ENCODE peak calls at places on chromosomes 16 and 17, in six cellular contexts. B is pancreas; W is heart right ventricle; I is upper lobe of right lung; U is AG04450; C is CD8-positive, alpha-beta T cell. V is an unnamed sample.

GRCh38 chr17:74763565-74764387 is 12.4 kb downstream of the NAT9 start:
- DNase-seq in W (no peak), C (no peak), I (no peak), B (no peak), U (no peak), V (no peak)

GRCh38 chr16:10600792-10601443 is 20.5 kb upstream of the EMP2 start:
- DNase-seq in W (no peak), B (no peak), I (peak), U (no peak), C (no peak), V (no peak)

GRCh38 chr16:24164402-24164801 is 91.7 kb upstream of the CACNG3 start:
- DNase-seq in I (no peak), B (no peak), U (no peak), C (no peak), W (no peak), V (no peak)

GRCh38 chr16:19486744-19487325 is 35.1 kb downstream of the GDE1 start:
- DNase-seq in B (no peak), U (no peak), W (no peak), C (no peak), I (no peak), V (no peak)

GRCh38 chr17:55175788-55176425 is 88.9 kb upstream of the HLF start:
- DNase-seq in I (no peak), C (no peak), W (no peak), B (no peak), U (no peak), V (no peak)

GRCh38 chr17:39753514-39754160 is 15.9 kb downstream of the GRB7 start:
- DNase-seq in U (no peak), B (no peak), C (peak), W (peak), I (no peak), V (peak)

GRCh38 chr16:4936991-4937781 is at the start of gene PPL:
- DNase-seq in W (peak), C (no peak), B (peak), I (peak), U (no peak), V (peak)

GRCh38 chr16:79589495-79590134 is 10.9 kb downstream of the MAF start:
- DNase-seq in U (no peak), I (no peak), C (no peak), B (no peak), W (no peak), V (no peak)

GRCh38 chr16:28573738-28574718 is 20.3 kb downstream of the SGF29 start:
- DNase-seq in I (no peak), U (no peak), B (no peak), C (no peak), W (no peak), V (no peak)

GRCh38 chr16:424033-424622 is 1.3 kb upstream of the RAB11FIP3 start:
- DNase-seq in B (peak), W (peak), C (no peak), U (peak), I (no peak), V (peak)

GRCh38 chr16:20385844-20386832 is 18.4 kb downstream of the PDILT start:
- DNase-seq in W (peak), I (peak), C (peak), B (peak), U (peak), V (peak)

GRCh38 chr16:48123104-48123788 is 32.5 kb downstream of the ABCC12 start:
- DNase-seq in W (no peak), C (no peak), U (peak), B (no peak), I (no peak), V (no peak)

GRCh38 chr17:51224615-51225262 is 35.1 kb downstream of the MBTD1 start:
- DNase-seq in W (no peak), C (no peak), I (no peak), U (no peak), B (no peak), V (no peak)

GRCh38 chr16:24526701-24527470 is 12.5 kb upstream of the RBBP6 start:
- DNase-seq in W (no peak), C (no peak), B (no peak), I (no peak), U (no peak), V (no peak)

GRCh38 chr16:58500329-58501241 is 642 bp downstream of the NDRG4 start:
- DNase-seq in I (no peak), U (no peak), W (no peak), B (no peak), C (no peak), V (peak)

GRCh38 chr17:31318298-31319190 is 2.9 kb downstream of the EVI2A start:
- DNase-seq in C (peak), I (no peak), U (peak), W (peak), B (no peak), V (peak)

GRCh38 chr17:72404872-72405271 is 284.1 kb downstream of the SOX9 start:
- DNase-seq in W (no peak), C (no peak), U (no peak), I (no peak), B (no peak), V (no peak)

GRCh38 chr16:10182186-10182683 is at the start of gene GRIN2A:
- DNase-seq in I (no peak), C (no peak), U (no peak), W (no peak), B (peak), V (no peak)

GRCh38 chr16:23615805-23616204 is 19.7 kb upstream of the NDUFAB1 start:
- DNase-seq in B (no peak), U (no peak), C (no peak), I (no peak), W (no peak), V (no peak)

GRCh38 chr17:46770818-46771600 is 47.5 kb downstream of the WNT3 start:
- DNase-seq in I (peak), C (peak), U (no peak), W (no peak), B (peak), V (no peak)

GRCh38 chr17:77304051-77304745 is 163.4 kb downstream of the SEC14L1 start:
- DNase-seq in B (no peak), C (no peak), U (no peak), I (no peak), W (no peak), V (no peak)

GRCh38 chr17:1852327-1852726 is 22.5 kb downstream of the RPA1 start:
- DNase-seq in B (no peak), W (no peak), U (no peak), C (no peak), I (no peak), V (no peak)

GRCh38 chr16:30084816-30085159 is 6.9 kb downstream of the TBX6 start:
- DNase-seq in C (no peak), B (peak), U (no peak), I (no peak), W (no peak), V (peak)

GRCh38 chr17:7956208-7956965 is 24.4 kb downstream of the CNTROB start:
- DNase-seq in B (no peak), C (no peak), W (peak), I (peak), U (no peak), V (peak)

GRCh38 chr16:75535901-75536300 is at the start of gene CHST5:
- DNase-seq in W (no peak), B (no peak), C (no peak), U (no peak), I (peak), V (no peak)

GRCh38 chr16:46973457-46974324 is at the start of gene DNAJA2:
- DNase-seq in B (peak), C (peak), W (peak), U (peak), I (peak), V (peak)

GRCh38 chr16:30740364-30741251 is 7.6 kb upstream of the PHKG2 start:
- DNase-seq in W (peak), C (no peak), I (peak), U (no peak), B (peak), V (peak)

GRCh38 chr16:67653131-67654068 is 6.7 kb downstream of the ACD start:
- DNase-seq in C (no peak), U (no peak), W (no peak), I (no peak), B (peak), V (no peak)
- H3K4me3 ChIP-seq in C (no peak), U (peak), W (peak), I (peak), B (peak), V (peak)

GRCh38 chr16:84507011-84507982 is 2.8 kb upstream of the MEAK7 start:
- DNase-seq in I (peak), W (no peak), B (no peak), U (no peak), C (no peak), V (no peak)
- H3K27ac ChIP-seq in I (no peak), W (no peak), B (no peak), U (no peak), C (no peak), V (no peak)

DNA sequence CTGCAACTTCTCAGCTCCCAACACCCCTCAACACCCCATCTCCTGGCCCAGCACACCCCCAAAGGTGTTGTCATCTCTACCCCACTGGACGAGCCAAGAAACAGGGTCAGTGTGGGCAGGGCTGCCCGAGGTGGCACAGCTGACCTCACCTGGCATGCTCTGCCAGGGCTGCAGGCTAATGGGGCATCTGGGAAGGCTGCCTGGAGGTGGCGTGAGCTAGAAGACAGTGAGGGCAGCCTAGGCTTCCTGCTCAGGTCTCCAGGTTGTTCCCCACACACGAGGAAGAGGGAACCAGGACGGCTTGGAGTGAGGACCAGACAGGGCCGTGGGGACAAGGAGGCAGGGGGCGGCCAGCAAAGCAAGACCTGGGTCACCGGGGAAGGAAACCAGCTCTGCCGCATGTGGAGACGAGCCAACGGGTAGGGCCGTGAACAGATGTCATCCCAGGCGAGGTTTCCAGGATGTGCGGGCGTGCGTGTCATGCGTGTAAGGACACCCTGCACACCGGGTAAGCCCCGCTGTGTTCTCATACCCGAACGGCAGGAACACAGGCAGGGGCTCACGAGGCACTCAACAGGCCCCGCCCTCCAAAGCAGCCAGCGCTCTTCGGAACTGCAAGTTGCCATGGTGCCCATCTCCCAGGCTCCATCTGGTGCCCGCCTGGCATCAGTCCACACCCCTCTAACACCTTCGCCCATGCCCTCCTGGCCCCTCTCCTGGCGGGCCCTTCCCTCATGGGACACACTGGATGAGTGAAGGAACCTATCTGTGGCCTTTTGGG is 29.6 kb upstream of the PVALEF start:
- DNase-seq in I (no peak), B (no peak), C (no peak), U (no peak), W (no peak), V (no peak)
- H3K4me3 ChIP-seq in I (no peak), B (no peak), C (no peak), U (no peak), W (no peak), V (no peak)

DNA sequence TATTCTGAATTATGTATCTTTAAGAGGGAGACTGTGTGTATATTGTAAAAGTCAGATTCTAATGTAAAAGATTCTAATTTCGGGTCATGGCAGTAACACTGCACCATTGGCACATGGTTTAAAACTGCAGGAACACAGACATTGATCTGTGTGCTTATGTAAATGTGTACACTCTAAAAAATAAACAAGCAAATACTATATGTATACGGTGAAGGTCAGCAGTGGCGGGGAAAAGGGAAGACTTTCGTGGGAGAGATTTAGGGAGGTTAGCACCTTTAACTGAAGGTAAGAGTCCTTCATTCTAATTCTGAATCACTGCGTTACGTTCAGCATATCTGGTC is 157.8 kb upstream of the FAM20A start:
- DNase-seq in C (no peak), U (no peak), I (no peak), B (no peak), W (no peak), V (no peak)
- H3K27ac ChIP-seq in C (no peak), U (no peak), I (peak), B (peak), W (peak), V (peak)

DNA sequence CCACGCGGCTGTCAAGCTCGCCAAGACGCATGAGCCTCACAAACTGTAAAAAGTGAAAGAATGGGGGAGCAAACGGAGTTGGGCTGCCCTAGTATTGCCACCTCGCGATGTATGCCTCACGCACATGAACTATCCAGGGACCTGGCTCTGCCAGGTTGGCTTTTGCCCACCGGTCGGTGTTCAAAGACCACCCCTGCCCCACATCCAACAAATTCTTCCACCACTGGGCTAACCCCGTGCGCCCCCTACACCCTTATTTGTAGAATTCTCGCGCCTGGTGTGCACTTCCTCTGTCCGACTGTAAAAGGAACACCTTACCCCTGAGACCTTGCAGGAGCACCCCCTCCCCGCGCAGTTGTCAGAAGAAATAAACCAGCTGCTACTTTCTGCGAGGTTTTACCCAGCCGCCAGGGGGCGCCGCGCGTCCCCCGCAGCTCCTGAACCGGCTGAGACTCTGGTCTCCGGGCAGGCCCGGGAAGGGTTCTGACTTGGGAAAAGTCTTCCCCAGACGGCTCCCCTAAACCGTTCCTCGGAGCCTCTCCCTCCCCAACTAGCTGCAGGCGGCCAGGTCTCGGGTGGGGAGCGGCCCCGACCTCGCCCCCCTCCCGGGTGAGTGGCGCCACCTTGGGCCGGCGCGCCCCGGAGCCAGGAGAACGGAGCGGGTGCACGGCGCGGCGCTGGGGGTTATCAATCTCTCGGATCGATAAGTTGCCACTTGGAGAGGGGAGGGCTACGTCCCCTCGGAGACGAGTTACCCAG is 1.7 kb upstream of the ZNF423 start:
- DNase-seq in U (no peak), B (peak), W (peak), I (peak), C (peak), V (peak)
- H3K4me3 ChIP-seq in U (peak), B (peak), W (peak), I (peak), C (no peak), V (peak)

GRCh38 chr16:3625331-3625730 is 13.9 kb upstream of the SLX4 start:
- DNase-seq in W (no peak), C (no peak), U (no peak), B (no peak), I (no peak), V (no peak)
- H3K27ac ChIP-seq in W (no peak), C (no peak), U (no peak), B (no peak), I (no peak), V (no peak)

DNA sequence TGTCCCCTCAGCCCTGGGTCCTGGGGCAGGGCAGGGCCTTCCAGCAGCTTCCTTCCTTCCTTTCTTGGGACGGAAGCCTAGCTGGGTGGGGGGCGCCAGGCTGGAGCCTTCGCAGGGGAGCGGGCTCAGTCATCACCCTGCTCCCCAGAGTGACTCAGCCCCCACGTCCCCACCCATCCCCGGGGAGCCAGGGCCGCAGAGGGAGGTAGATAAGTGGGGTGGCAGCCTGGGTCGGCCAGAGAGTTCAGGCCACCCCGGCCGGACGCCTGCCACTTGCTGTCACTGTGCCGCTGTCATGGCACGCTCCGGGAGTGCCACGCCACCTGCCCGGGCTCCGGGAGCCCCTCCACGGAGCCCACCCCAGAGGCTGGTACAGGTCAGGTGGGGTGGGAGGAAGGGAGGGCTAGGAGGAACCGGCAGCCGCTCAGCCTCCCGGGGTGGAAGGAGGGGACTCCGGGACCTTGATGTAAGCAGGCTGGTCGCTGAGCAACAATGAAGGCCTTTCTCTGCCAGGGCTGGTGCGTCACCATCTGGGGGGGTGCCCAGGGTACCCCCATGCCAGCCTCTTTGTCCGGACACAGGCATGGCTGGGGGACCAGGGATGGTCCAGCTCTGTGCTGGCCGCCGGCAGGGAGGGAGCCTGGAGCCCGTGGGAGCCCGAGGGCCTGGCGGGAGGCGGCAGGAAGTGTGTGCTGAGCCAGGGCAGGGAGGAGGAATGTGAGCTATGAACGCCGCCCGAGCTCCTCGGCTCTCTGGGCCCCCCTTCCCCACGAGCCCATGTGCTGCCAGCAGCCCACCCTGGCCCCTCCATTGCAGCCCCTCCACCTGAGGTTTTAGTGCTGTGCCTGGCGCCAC is 6.6 kb downstream of the NHERF2 start:
- DNase-seq in C (peak), B (no peak), W (peak), U (no peak), I (peak), V (peak)
- H3K4me3 ChIP-seq in C (no peak), B (no peak), W (peak), U (peak), I (peak), V (peak)

GRCh38 chr16:27205436-27206065 is 2.2 kb downstream of the KDM8 start:
- DNase-seq in W (no peak), U (no peak), I (no peak), B (no peak), C (no peak), V (no peak)

GRCh38 chr16:27209591-27209990 is 6.3 kb downstream of the KDM8 start:
- DNase-seq in I (no peak), C (no peak), U (no peak), W (no peak), B (no peak), V (no peak)

GRCh38 chr16:27210174-27210573 is 6.8 kb downstream of the KDM8 start:
- DNase-seq in I (no peak), U (no peak), C (no peak), W (no peak), B (no peak), V (no peak)

GRCh38 chr16:27208809-27209208 is 5.5 kb downstream of the KDM8 start:
- DNase-seq in B (peak), I (no peak), U (no peak), W (no peak), C (no peak), V (no peak)

GRCh38 chr16:27208081-27208692 is 4.9 kb downstream of the KDM8 start:
- DNase-seq in U (no peak), B (no peak), I (no peak), W (no peak), C (no peak), V (no peak)
- H3K27ac ChIP-seq in U (no peak), B (peak), I (no peak), W (no peak), C (no peak), V (no peak)

DNA sequence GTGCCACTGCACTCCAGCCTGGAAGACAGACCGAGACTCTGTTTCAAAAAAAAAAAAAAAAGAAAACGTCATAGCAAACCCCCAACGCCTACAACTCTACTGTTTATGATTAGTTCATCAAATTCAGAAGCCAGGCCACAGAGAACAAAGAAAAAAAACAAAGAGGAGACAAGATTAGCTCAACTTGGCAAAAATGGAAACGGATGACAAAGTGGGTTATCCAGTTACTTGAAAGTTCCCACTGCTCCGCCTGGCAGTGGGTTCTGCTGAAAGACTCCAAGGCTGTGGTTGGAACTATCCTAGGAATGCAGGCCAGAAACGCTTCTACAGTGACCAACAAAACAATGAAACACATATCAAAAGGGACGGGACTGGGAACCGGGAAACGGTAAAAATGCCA is 53.1 kb downstream of the MRM3 start:
- DNase-seq in I (no peak), C (no peak), W (no peak), U (peak), B (no peak), V (peak)
- H3K4me3 ChIP-seq in I (no peak), C (no peak), W (no peak), U (no peak), B (no peak), V (no peak)

V was measured in sigmoid colon.